ENCODE peak calls at places on chromosome 1, in seven cellular contexts. D, O, N, E, A, Z and V are unnamed samples.

GRCh38 chr1:182173791-182174190 is 112.3 kb upstream of the ZNF648 start:
- DNase-seq in D (no peak), O (no peak), N (no peak), E (no peak), A (no peak), Z (no peak), V (no peak)

GRCh38 chr1:73106931-73107330 is 824.6 kb upstream of the NEGR1 start:
- DNase-seq in D (no peak), O (no peak), N (no peak), E (no peak), A (no peak), Z (no peak), V (no peak)

GRCh38 chr1:240598201-240598600 is 13.8 kb downstream of the GREM2 start:
- DNase-seq in D (no peak), O (no peak), N (no peak), E (no peak), A (no peak), Z (no peak), V (no peak)

GRCh38 chr1:31639543-31639942 is 5.1 kb downstream of the PEF1 start:
- DNase-seq in D (no peak), O (no peak), N (peak; percentile 78), E (no peak), A (no peak), Z (no peak), V (peak; percentile 58)

GRCh38 chr1:67831850-67832513 is 1.3 kb downstream of the GNG12 start:
- DNase-seq in D (peak; percentile 42), O (peak; percentile 71), N (peak; percentile 81), E (peak; percentile 68), A (peak; percentile 85), Z (peak; percentile 70), V (peak; percentile 24)

GRCh38 chr1:28144203-28145135 is 32.0 kb downstream of the PTAFR start:
- DNase-seq in D (peak; percentile 46), O (no peak), N (peak; percentile 80), E (no peak), A (no peak), Z (peak; percentile 15), V (peak; percentile 81)

GRCh38 chr1:61111084-61112050 is 29.0 kb downstream of the NFIA start:
- DNase-seq in D (no peak), O (no peak), N (no peak), E (no peak), A (no peak), Z (no peak), V (no peak)

GRCh38 chr1:154974086-154974807 is at the start of gene CKS1B:
- DNase-seq in D (peak; percentile 94), O (peak; percentile 97), N (peak; percentile 100), E (peak; percentile 97), A (peak; percentile 99), Z (peak; percentile 99), V (peak; percentile 99)

GRCh38 chr1:158390342-158390741 is 8.9 kb downstream of the OR10T2 start:
- DNase-seq in D (no peak), O (no peak), N (no peak), E (no peak), A (no peak), Z (no peak), V (no peak)

GRCh38 chr1:27435566-27436203 is 43.3 kb downstream of the GPR3 start:
- DNase-seq in D (no peak), O (no peak), N (no peak), E (no peak), A (no peak), Z (peak; percentile 32), V (peak; percentile 95)

GRCh38 chr1:17109897-17110554 is 9.2 kb downstream of the PADI2 start:
- DNase-seq in D (no peak), O (no peak), N (no peak), E (peak; percentile 84), A (no peak), Z (no peak), V (no peak)

GRCh38 chr1:180040034-180040433 is 85.4 kb downstream of the CEP350 start:
- DNase-seq in D (no peak), O (no peak), N (peak; percentile 37), E (no peak), A (no peak), Z (peak; percentile 16), V (peak; percentile 28)

GRCh38 chr1:89994805-89995594 is at the start of gene ZNF326:
- DNase-seq in D (peak; percentile 99), O (peak; percentile 98), N (peak; percentile 97), E (peak; percentile 97), A (peak; percentile 97), Z (peak; percentile 98), V (peak; percentile 97)

GRCh38 chr1:111628153-111628552 is 8.6 kb downstream of the RAP1A start:
- DNase-seq in D (no peak), O (no peak), N (no peak), E (no peak), A (no peak), Z (no peak), V (no peak)

GRCh38 chr1:66705100-66705499 is 47.2 kb upstream of the DYNLT5 start:
- DNase-seq in D (no peak), O (no peak), N (no peak), E (no peak), A (no peak), Z (peak; percentile 59), V (no peak)

GRCh38 chr1:163071381-163072255 is 2.5 kb downstream of the RGS4 start:
- DNase-seq in D (peak; percentile 54), O (no peak), N (peak; percentile 91), E (peak; percentile 46), A (peak; percentile 79), Z (peak; percentile 82), V (peak; percentile 48)

GRCh38 chr1:176803042-176803441 is 340.1 kb downstream of the PAPPA2 start:
- DNase-seq in D (no peak), O (no peak), N (no peak), E (no peak), A (no peak), Z (no peak), V (no peak)

GRCh38 chr1:156471496-156472490 is 28.8 kb downstream of the MEF2D start:
- DNase-seq in D (no peak), O (peak; percentile 89), N (no peak), E (peak; percentile 90), A (peak; percentile 76), Z (peak; percentile 82), V (no peak)

GRCh38 chr1:161782886-161783285 is 16.8 kb downstream of the ATF6 start:
- DNase-seq in D (no peak), O (no peak), N (no peak), E (no peak), A (no peak), Z (no peak), V (no peak)

GRCh38 chr1:201383647-201384405 is 6.3 kb upstream of the TNNT2 start:
- DNase-seq in D (no peak), O (no peak), N (peak; percentile 96), E (no peak), A (no peak), Z (no peak), V (no peak)

GRCh38 chr1:150981177-150981804 is 801 bp upstream of the ANXA9 start:
- DNase-seq in D (no peak), O (no peak), N (no peak), E (peak; percentile 35), A (no peak), Z (no peak), V (peak; percentile 59)

GRCh38 chr1:211135342-211135950 is 1.5 kb upstream of the KCNH1 start:
- DNase-seq in D (peak; percentile 20), O (no peak), N (peak; percentile 70), E (no peak), A (no peak), Z (no peak), V (peak; percentile 45)

GRCh38 chr1:43881415-43881814 is 52.2 kb upstream of the ARTN start:
- DNase-seq in D (no peak), O (no peak), N (no peak), E (no peak), A (no peak), Z (no peak), V (peak; percentile 78)
- TF ChIP-seq CTCF in D (peak; percentile 12), O (no peak), N (no peak), E (no peak), A (no peak), Z (no peak), V (peak; percentile 21)

GRCh38 chr1:9195651-9196050 is 38.9 kb upstream of the H6PD start:
- DNase-seq in D (no peak), O (no peak), N (no peak), E (no peak), A (no peak), Z (peak; percentile 91), V (no peak)

GRCh38 chr1:9197186-9198099 is 37.1 kb upstream of the H6PD start:
- DNase-seq in D (no peak), O (no peak), N (no peak), E (no peak), A (no peak), Z (no peak), V (peak; percentile 54)

GRCh38 chr1:9194024-9194423 is 40.5 kb upstream of the H6PD start:
- DNase-seq in D (no peak), O (no peak), N (no peak), E (no peak), A (no peak), Z (no peak), V (no peak)

GRCh38 chr1:9198538-9199361 is 35.8 kb upstream of the H6PD start:
- DNase-seq in D (no peak), O (no peak), N (peak; percentile 51), E (no peak), A (no peak), Z (peak; percentile 36), V (peak; percentile 23)

DNA sequence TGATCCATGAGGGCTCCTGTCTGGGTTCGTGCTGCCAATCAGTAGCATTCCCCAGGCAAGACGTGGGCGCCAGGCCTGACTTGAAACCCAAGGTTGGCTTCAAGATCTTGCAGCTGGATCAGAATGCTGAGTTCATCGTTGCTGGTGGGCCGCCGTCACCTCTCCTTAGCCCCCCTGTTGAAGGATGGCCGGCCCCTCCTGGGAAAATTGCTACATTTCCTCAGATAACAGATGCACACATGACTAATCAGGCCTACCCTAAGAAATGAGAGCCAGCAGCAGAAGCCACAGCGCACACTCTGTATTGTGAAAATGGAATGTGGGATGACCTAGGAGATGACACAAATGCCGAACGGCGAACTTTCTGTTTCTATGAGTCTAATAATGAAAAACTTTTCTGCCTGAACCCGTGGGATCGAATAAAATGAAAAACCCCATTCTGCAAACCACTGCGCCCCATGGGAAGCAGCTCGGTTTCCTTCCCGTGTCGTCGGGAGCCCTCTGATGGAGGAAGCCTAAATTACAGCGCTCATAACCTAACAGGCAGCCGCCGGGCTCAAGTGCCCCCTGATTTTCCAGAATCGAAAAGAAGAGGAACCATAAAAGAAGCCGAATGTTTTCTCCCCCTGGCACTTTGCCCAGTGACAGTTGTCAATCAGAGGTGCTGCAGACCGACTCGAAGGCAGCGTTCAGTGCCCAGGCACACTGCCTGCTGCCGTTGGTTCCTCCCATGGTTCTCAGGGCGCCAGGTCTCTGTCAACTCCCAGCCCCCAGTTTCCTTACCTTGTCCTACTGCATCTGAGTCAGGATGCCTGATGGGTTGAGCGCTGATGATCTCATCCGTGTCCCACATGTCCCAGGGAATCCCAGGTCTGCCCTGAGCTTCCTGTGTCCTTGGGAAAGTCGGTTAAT is 38.2 kb upstream of the H6PD start:
- DNase-seq in D (peak; percentile 68), O (peak; percentile 80), N (peak; percentile 94), E (peak; percentile 74), A (peak; percentile 82), Z (peak; percentile 93), V (peak; percentile 89)
- H3K4me3 ChIP-seq in D (no peak overlapping the region), O (no peak overlapping the region), N (peak overlapping the region; percentile 2), E (no peak overlapping the region), A (no peak overlapping the region), Z (peak overlapping the region; percentile 33), V (peak overlapping the region; percentile 54)

GRCh38 chr1:76571248-76571647 is 296.0 kb upstream of the ST6GALNAC5 start:
- DNase-seq in D (no peak), O (no peak), N (no peak), E (no peak), A (no peak), Z (no peak), V (no peak)
- TF ChIP-seq POLR2A in D (no peak), O (no peak), N (no peak), E (no peak), A (no peak), Z (no peak), V (no peak)

GRCh38 chr1:207050768-207051614 is at the start of gene YOD1:
- DNase-seq in D (peak; percentile 88), O (peak; percentile 95), N (peak; percentile 88), E (peak; percentile 94), A (peak; percentile 95), Z (peak; percentile 95), V (peak; percentile 87)
- TF ChIP-seq CTCF in D (no peak), O (no peak), N (no peak), E (no peak), A (no peak), Z (no peak), V (no peak)